ENCODE peak calls at places on chromosomes 13 and 19, in six cellular contexts. F is skeletal muscle cell, Q is NCI-H1417, O is smooth muscle cell of the brain vasculature, W is ecto neural progenitor cell, P is SJSA1. Y is an unnamed sample.
A peak's percentile ranks its signal among the peaks of the same experiment; 100 is the strongest.

GRCh38 chr19:54407780-54408179 is 7.5 kb upstream of the TTYH1 start:
- DNase-seq in F (no peak), Q (no peak), O (no peak), W (no peak), P (no peak), Y (no peak)

GRCh38 chr19:13133241-13133870 is 15.3 kb downstream of the NACC1 start:
- DNase-seq in F (no peak), Q (no peak), O (no peak), W (no peak), P (no peak), Y (no peak)

GRCh38 chr19:5143471-5144411 is 174.8 kb downstream of the KDM4B start:
- DNase-seq in F (no peak), Q (no peak), O (no peak), W (no peak), P (no peak), Y (no peak)

GRCh38 chr13:50969691-50970090 is 60.1 kb downstream of the RNASEH2B start:
- DNase-seq in F (no peak), Q (peak; percentile 54), O (no peak), W (peak; percentile 48), P (no peak), Y (peak; percentile 54)

GRCh38 chr19:29379257-29379986 is 146.4 kb upstream of the VSTM2B start:
- DNase-seq in F (no peak), Q (no peak), O (no peak), W (peak; percentile 40), P (peak; percentile 28), Y (no peak)

GRCh38 chr19:32624410-32624809 is 43.4 kb downstream of the PDCD5 start:
- DNase-seq in F (peak; percentile 12), Q (no peak), O (no peak), W (no peak), P (no peak), Y (no peak)

GRCh38 chr13:47628666-47629065 is 372.4 kb downstream of the SUCLA2 start:
- DNase-seq in F (peak; percentile 7), Q (no peak), O (no peak), W (no peak), P (no peak), Y (no peak)

GRCh38 chr13:50788551-50788950 is 54.9 kb downstream of the DLEU7 start:
- DNase-seq in F (no peak), Q (no peak), O (no peak), W (no peak), P (no peak), Y (no peak)

GRCh38 chr19:15463865-15464371 is 426 bp downstream of the RASAL3 start:
- DNase-seq in F (no peak), Q (no peak), O (no peak), W (peak; percentile 45), P (no peak), Y (no peak)

GRCh38 chr19:27890696-27891095 is 1322.3 kb downstream of the UQCRFS1 start:
- DNase-seq in F (no peak), Q (no peak), O (no peak), W (no peak), P (no peak), Y (no peak)

GRCh38 chr13:102011539-102011938 is 390.3 kb downstream of the FGF14 start:
- DNase-seq in F (no peak), Q (no peak), O (no peak), W (no peak), P (no peak), Y (no peak)

GRCh38 chr13:105825071-105825470 is 710.4 kb downstream of the EFNB2 start:
- DNase-seq in F (no peak), Q (no peak), O (no peak), W (no peak), P (no peak), Y (no peak)

GRCh38 chr13:40522234-40522633 is 144.2 kb downstream of the FOXO1 start:
- DNase-seq in F (no peak), Q (no peak), O (no peak), W (no peak), P (no peak), Y (no peak)

GRCh38 chr19:5058456-5059190 is 89.7 kb downstream of the KDM4B start:
- DNase-seq in F (no peak), Q (peak; percentile 58), O (no peak), W (no peak), P (no peak), Y (no peak)

GRCh38 chr13:89097994-89098393 is 1426.8 kb downstream of the SLITRK5 start:
- DNase-seq in F (no peak), Q (no peak), O (no peak), W (no peak), P (no peak), Y (no peak)

GRCh38 chr13:25319781-25320180 is 18.4 kb downstream of the NUP58 start:
- DNase-seq in F (no peak), Q (no peak), O (no peak), W (no peak), P (no peak), Y (no peak)

GRCh38 chr19:35109395-35110112 is 6.1 kb upstream of the FXYD3 start:
- DNase-seq in F (no peak), Q (no peak), O (no peak), W (no peak), P (no peak), Y (no peak)

GRCh38 chr19:5137571-5138124 is 168.7 kb downstream of the KDM4B start:
- DNase-seq in F (no peak), Q (peak; percentile 39), O (no peak), W (no peak), P (no peak), Y (peak; percentile 11)

GRCh38 chr13:76865109-76865508 is 21.1 kb downstream of the KCTD12 start:
- DNase-seq in F (no peak), Q (no peak), O (no peak), W (no peak), P (no peak), Y (no peak)

GRCh38 chr13:113975416-113975815 is 1.5 kb upstream of the C13orf46 start:
- DNase-seq in F (no peak), Q (no peak), O (no peak), W (no peak), P (no peak), Y (no peak)

GRCh38 chr19:18414504-18415176 is 4.6 kb upstream of the SSBP4 start:
- DNase-seq in F (no peak), Q (peak; percentile 77), O (no peak), W (peak; percentile 47), P (no peak), Y (no peak)

GRCh38 chr13:74158606-74159352 is 24.6 kb upstream of the KLF12 start:
- DNase-seq in F (no peak), Q (no peak), O (no peak), W (no peak), P (no peak), Y (no peak)

GRCh38 chr13:33379597-33379996 is 94.0 kb upstream of the STARD13 start:
- DNase-seq in F (no peak), Q (peak; percentile 52), O (no peak), W (no peak), P (no peak), Y (peak; percentile 59)

GRCh38 chr13:65595881-65596280 is 1634.3 kb downstream of the PCDH9 start:
- DNase-seq in F (no peak), Q (no peak), O (no peak), W (no peak), P (no peak), Y (no peak)

GRCh38 chr19:8224394-8225145 is 15.4 kb downstream of the CERS4 start:
- DNase-seq in F (peak; percentile 5), Q (no peak), O (no peak), W (no peak), P (no peak), Y (no peak)

GRCh38 chr13:97977982-97978381 is 24.5 kb downstream of the IPO5 start:
- DNase-seq in F (no peak), Q (no peak), O (no peak), W (no peak), P (no peak), Y (no peak)

GRCh38 chr13:110128546-110128945 is 178.4 kb downstream of the COL4A1 start:
- DNase-seq in F (no peak), Q (no peak), O (no peak), W (no peak), P (no peak), Y (no peak)

GRCh38 chr19:44623080-44623479 is 9.7 kb downstream of the IGSF23 start:
- DNase-seq in F (no peak), Q (no peak), O (no peak), W (no peak), P (no peak), Y (peak; percentile 33)

GRCh38 chr13:75656590-75656989 is 20.5 kb downstream of the LMO7 start:
- DNase-seq in F (peak; percentile 36), Q (no peak), O (no peak), W (no peak), P (no peak), Y (no peak)

GRCh38 chr13:29508130-29508873 is 87.2 kb downstream of the SLC7A1 start:
- DNase-seq in F (peak; percentile 41), Q (peak; percentile 83), O (peak; percentile 70), W (peak; percentile 86), P (peak; percentile 73), Y (peak; percentile 85)

GRCh38 chr13:34294483-34295129 is 476.7 kb downstream of the RFC3 start:
- DNase-seq in F (no peak), Q (peak; percentile 5), O (no peak), W (no peak), P (no peak), Y (peak; percentile 71)

GRCh38 chr13:87172166-87172825 is 498.9 kb upstream of the SLITRK5 start:
- DNase-seq in F (no peak), Q (no peak), O (no peak), W (peak; percentile 49), P (no peak), Y (no peak)

GRCh38 chr13:112446347-112446861 is 70.2 kb downstream of the SPACA7 start:
- DNase-seq in F (no peak), Q (no peak), O (no peak), W (peak; percentile 37), P (peak; percentile 44), Y (no peak)

GRCh38 chr13:98856983-98857382 is 104.5 kb upstream of the SLC15A1 start:
- DNase-seq in F (no peak), Q (no peak), O (no peak), W (no peak), P (peak; percentile 64), Y (no peak)

GRCh38 chr19:49475995-49476880 is 2.2 kb downstream of the FLT3LG start:
- DNase-seq in F (no peak), Q (no peak), O (no peak), W (peak; percentile 91), P (no peak), Y (peak; percentile 76)

Y was measured in DMS53.